ENCODE peak calls at places on chromosomes 6 and 20, in ten cellular contexts. One of them, this sample, is unnamed.

GRCh38 chr20:47971321-47971781 is 186.1 kb upstream of the SULF2 start:
- DNase-seq in mucosa of descending colon: no peak
- DNase-seq in mammary epithelial cell: no peak
- DNase-seq in fibroblast of the aortic adventitia: no peak
- DNase-seq in right atrium auricular region: no peak
- DNase-seq in cardiac muscle cell: no peak
- DNase-seq in astrocyte of the cerebellum: no peak
- DNase-seq in AG09309: no peak
- DNase-seq in upper lobe of right lung: no peak
- DNase-seq in CD8-positive, alpha-beta T cell: no peak
- DNase-seq in this sample: no peak

GRCh38 chr6:157868835-157869234 is 45.8 kb downstream of the SNX9 start:
- DNase-seq in mucosa of descending colon: no peak
- DNase-seq in mammary epithelial cell: no peak
- DNase-seq in fibroblast of the aortic adventitia: no peak
- DNase-seq in right atrium auricular region: no peak
- DNase-seq in cardiac muscle cell: no peak
- DNase-seq in astrocyte of the cerebellum: no peak
- DNase-seq in AG09309: no peak
- DNase-seq in upper lobe of right lung: no peak
- DNase-seq in CD8-positive, alpha-beta T cell: no peak
- DNase-seq in this sample: no peak

GRCh38 chr20:34938466-34939163 is 17.0 kb downstream of the GSS start:
- DNase-seq in mucosa of descending colon: peak; percentile 92
- DNase-seq in mammary epithelial cell: no peak
- DNase-seq in fibroblast of the aortic adventitia: no peak
- DNase-seq in right atrium auricular region: no peak
- DNase-seq in cardiac muscle cell: no peak
- DNase-seq in astrocyte of the cerebellum: no peak
- DNase-seq in AG09309: no peak
- DNase-seq in upper lobe of right lung: peak; percentile 82
- DNase-seq in CD8-positive, alpha-beta T cell: no peak
- DNase-seq in this sample: no peak

GRCh38 chr6:30820196-30820595 is 64.1 kb upstream of the DDR1 start:
- DNase-seq in mucosa of descending colon: peak; percentile 76
- DNase-seq in mammary epithelial cell: peak; percentile 86
- DNase-seq in fibroblast of the aortic adventitia: peak; percentile 92
- DNase-seq in right atrium auricular region: peak; percentile 86
- DNase-seq in cardiac muscle cell: peak; percentile 67
- DNase-seq in astrocyte of the cerebellum: no peak
- DNase-seq in AG09309: peak; percentile 75
- DNase-seq in upper lobe of right lung: no peak
- DNase-seq in CD8-positive, alpha-beta T cell: no peak
- DNase-seq in this sample: peak; percentile 82

GRCh38 chr20:52490715-52491430 is 299.3 kb upstream of the ZFP64 start:
- DNase-seq in mucosa of descending colon: no peak
- DNase-seq in mammary epithelial cell: peak; percentile 1
- DNase-seq in fibroblast of the aortic adventitia: peak; percentile 23
- DNase-seq in right atrium auricular region: no peak
- DNase-seq in cardiac muscle cell: peak; percentile 86
- DNase-seq in astrocyte of the cerebellum: peak; percentile 1
- DNase-seq in AG09309: peak; percentile 83
- DNase-seq in upper lobe of right lung: no peak
- DNase-seq in CD8-positive, alpha-beta T cell: no peak
- DNase-seq in this sample: no peak

GRCh38 chr6:82988904-82989303 is 76.7 kb downstream of the UBE3D start:
- DNase-seq in mucosa of descending colon: no peak
- DNase-seq in mammary epithelial cell: no peak
- DNase-seq in fibroblast of the aortic adventitia: peak; percentile 46
- DNase-seq in right atrium auricular region: no peak
- DNase-seq in cardiac muscle cell: peak; percentile 43
- DNase-seq in astrocyte of the cerebellum: no peak
- DNase-seq in AG09309: no peak
- DNase-seq in upper lobe of right lung: no peak
- DNase-seq in CD8-positive, alpha-beta T cell: no peak
- DNase-seq in this sample: no peak

GRCh38 chr6:162058281-162058875 is 669.2 kb downstream of the PRKN start:
- DNase-seq in mucosa of descending colon: peak; percentile 9
- DNase-seq in mammary epithelial cell: peak; percentile 93
- DNase-seq in fibroblast of the aortic adventitia: no peak
- DNase-seq in right atrium auricular region: no peak
- DNase-seq in cardiac muscle cell: no peak
- DNase-seq in astrocyte of the cerebellum: peak; percentile 12
- DNase-seq in AG09309: no peak
- DNase-seq in upper lobe of right lung: no peak
- DNase-seq in CD8-positive, alpha-beta T cell: no peak
- DNase-seq in this sample: no peak

GRCh38 chr6:41702089-41702745 is 33.2 kb downstream of the TFEB start:
- DNase-seq in mucosa of descending colon: no peak
- DNase-seq in mammary epithelial cell: no peak
- DNase-seq in fibroblast of the aortic adventitia: no peak
- DNase-seq in right atrium auricular region: no peak
- DNase-seq in cardiac muscle cell: no peak
- DNase-seq in astrocyte of the cerebellum: no peak
- DNase-seq in AG09309: no peak
- DNase-seq in upper lobe of right lung: no peak
- DNase-seq in CD8-positive, alpha-beta T cell: no peak
- DNase-seq in this sample: no peak

GRCh38 chr6:143097224-143097795 is 36.6 kb downstream of the AIG1 start:
- DNase-seq in mucosa of descending colon: no peak
- DNase-seq in mammary epithelial cell: peak; percentile 28
- DNase-seq in fibroblast of the aortic adventitia: no peak
- DNase-seq in right atrium auricular region: no peak
- DNase-seq in cardiac muscle cell: no peak
- DNase-seq in astrocyte of the cerebellum: no peak
- DNase-seq in AG09309: no peak
- DNase-seq in upper lobe of right lung: no peak
- DNase-seq in CD8-positive, alpha-beta T cell: no peak
- DNase-seq in this sample: no peak

GRCh38 chr20:37992802-37993538 is 40.3 kb downstream of the TTI1 start:
- DNase-seq in mucosa of descending colon: peak; percentile 63
- DNase-seq in mammary epithelial cell: peak; percentile 82
- DNase-seq in fibroblast of the aortic adventitia: peak; percentile 81
- DNase-seq in right atrium auricular region: no peak
- DNase-seq in cardiac muscle cell: peak; percentile 73
- DNase-seq in astrocyte of the cerebellum: peak; percentile 70
- DNase-seq in AG09309: peak; percentile 88
- DNase-seq in upper lobe of right lung: no peak
- DNase-seq in CD8-positive, alpha-beta T cell: no peak
- DNase-seq in this sample: no peak

GRCh38 chr6:168279403-168279935 is 40.1 kb downstream of the DACT2 start:
- DNase-seq in mucosa of descending colon: no peak
- DNase-seq in mammary epithelial cell: no peak
- DNase-seq in fibroblast of the aortic adventitia: no peak
- DNase-seq in right atrium auricular region: no peak
- DNase-seq in cardiac muscle cell: no peak
- DNase-seq in astrocyte of the cerebellum: no peak
- DNase-seq in AG09309: no peak
- DNase-seq in upper lobe of right lung: no peak
- DNase-seq in CD8-positive, alpha-beta T cell: no peak
- DNase-seq in this sample: no peak

GRCh38 chr6:168278904-168279303 is 40.7 kb downstream of the DACT2 start:
- DNase-seq in mucosa of descending colon: peak; percentile 59
- DNase-seq in mammary epithelial cell: no peak
- DNase-seq in fibroblast of the aortic adventitia: no peak
- DNase-seq in right atrium auricular region: no peak
- DNase-seq in cardiac muscle cell: no peak
- DNase-seq in astrocyte of the cerebellum: no peak
- DNase-seq in AG09309: no peak
- DNase-seq in upper lobe of right lung: no peak
- DNase-seq in CD8-positive, alpha-beta T cell: no peak
- DNase-seq in this sample: no peak

GRCh38 chr6:168280899-168281245 is 38.7 kb downstream of the DACT2 start:
- DNase-seq in mucosa of descending colon: no peak
- DNase-seq in mammary epithelial cell: no peak
- DNase-seq in fibroblast of the aortic adventitia: no peak
- DNase-seq in right atrium auricular region: no peak
- DNase-seq in cardiac muscle cell: no peak
- DNase-seq in astrocyte of the cerebellum: no peak
- DNase-seq in AG09309: no peak
- DNase-seq in upper lobe of right lung: no peak
- DNase-seq in CD8-positive, alpha-beta T cell: no peak
- DNase-seq in this sample: no peak

GRCh38 chr6:168281826-168282225 is 37.8 kb downstream of the DACT2 start:
- DNase-seq in mucosa of descending colon: no peak
- DNase-seq in mammary epithelial cell: no peak
- DNase-seq in fibroblast of the aortic adventitia: no peak
- DNase-seq in right atrium auricular region: no peak
- DNase-seq in cardiac muscle cell: no peak
- DNase-seq in astrocyte of the cerebellum: no peak
- DNase-seq in AG09309: no peak
- DNase-seq in upper lobe of right lung: no peak
- DNase-seq in CD8-positive, alpha-beta T cell: no peak
- DNase-seq in this sample: no peak

DNA sequence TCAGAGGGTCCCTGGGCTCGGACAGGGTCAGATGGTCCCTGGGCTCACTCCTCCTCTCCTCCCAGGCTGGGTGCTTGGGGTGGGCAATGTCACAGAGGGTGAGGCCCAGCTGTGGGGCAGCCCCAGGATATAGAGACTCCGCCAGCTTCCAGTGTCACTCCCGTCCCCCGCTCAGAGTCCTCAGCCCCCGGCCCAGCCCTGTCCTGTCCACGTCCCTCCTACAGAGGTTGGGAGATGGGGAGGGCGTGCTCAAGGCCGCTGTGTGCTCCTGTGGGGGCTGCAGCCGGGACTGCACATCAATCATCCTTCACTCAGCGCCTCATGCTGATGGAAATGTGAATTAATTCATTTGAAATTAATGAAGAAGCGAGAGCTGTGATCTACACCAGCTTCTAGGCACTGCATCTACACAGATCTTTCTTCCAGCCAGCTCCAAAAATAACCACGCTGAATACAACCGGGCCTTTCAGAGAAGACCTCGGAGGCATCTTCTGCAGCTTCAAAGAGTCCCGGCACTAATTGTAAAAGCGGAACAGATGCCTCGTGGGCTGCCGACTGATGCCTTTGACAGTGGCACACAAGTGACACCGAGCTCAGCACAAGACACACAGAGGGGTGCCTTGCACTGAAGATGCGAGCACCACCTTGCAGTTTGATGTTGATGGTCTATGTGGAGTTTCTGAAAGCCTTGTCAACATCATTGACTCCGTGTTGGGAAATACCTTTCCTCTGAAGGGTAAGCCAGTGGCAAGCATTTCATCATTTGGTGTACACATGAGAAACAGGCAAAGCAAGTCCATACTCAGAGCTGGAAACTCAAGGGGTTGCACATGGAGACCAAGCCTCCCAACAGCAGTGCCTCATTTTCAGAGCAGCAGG is 39.3 kb downstream of the DACT2 start:
- DNase-seq in mucosa of descending colon: no peak
- DNase-seq in mammary epithelial cell: no peak
- DNase-seq in fibroblast of the aortic adventitia: no peak
- DNase-seq in right atrium auricular region: no peak
- DNase-seq in cardiac muscle cell: no peak
- DNase-seq in astrocyte of the cerebellum: no peak
- DNase-seq in AG09309: no peak
- DNase-seq in upper lobe of right lung: no peak
- DNase-seq in CD8-positive, alpha-beta T cell: no peak
- DNase-seq in this sample: no peak
- TF ChIP-seq CTCF in mucosa of descending colon: no peak
- TF ChIP-seq CTCF in mammary epithelial cell: no peak
- TF ChIP-seq CTCF in fibroblast of the aortic adventitia: no peak
- TF ChIP-seq CTCF in right atrium auricular region: no peak
- TF ChIP-seq CTCF in cardiac muscle cell: no peak
- TF ChIP-seq CTCF in astrocyte of the cerebellum: no peak
- TF ChIP-seq CTCF in AG09309: no peak
- TF ChIP-seq CTCF in upper lobe of right lung: no peak
- TF ChIP-seq CTCF in CD8-positive, alpha-beta T cell: no peak
- TF ChIP-seq CTCF in this sample: no peak

GRCh38 chr20:32621914-32622584 is 36.9 kb upstream of the NOL4L start:
- DNase-seq in mucosa of descending colon: no peak
- DNase-seq in mammary epithelial cell: no peak
- DNase-seq in fibroblast of the aortic adventitia: no peak
- DNase-seq in right atrium auricular region: no peak
- DNase-seq in cardiac muscle cell: no peak
- DNase-seq in astrocyte of the cerebellum: no peak
- DNase-seq in AG09309: no peak
- DNase-seq in upper lobe of right lung: no peak
- DNase-seq in CD8-positive, alpha-beta T cell: no peak
- DNase-seq in this sample: no peak
- H3K4me3 ChIP-seq in mucosa of descending colon: no peak overlapping the region
- H3K4me3 ChIP-seq in mammary epithelial cell: no peak overlapping the region
- H3K4me3 ChIP-seq in fibroblast of the aortic adventitia: no peak overlapping the region
- H3K4me3 ChIP-seq in right atrium auricular region: no peak overlapping the region
- H3K4me3 ChIP-seq in cardiac muscle cell: no peak overlapping the region
- H3K4me3 ChIP-seq in astrocyte of the cerebellum: no peak overlapping the region
- H3K4me3 ChIP-seq in AG09309: no peak overlapping the region
- H3K4me3 ChIP-seq in upper lobe of right lung: no peak overlapping the region
- H3K4me3 ChIP-seq in CD8-positive, alpha-beta T cell: no peak overlapping the region
- H3K4me3 ChIP-seq in this sample: no peak overlapping the region

DNA sequence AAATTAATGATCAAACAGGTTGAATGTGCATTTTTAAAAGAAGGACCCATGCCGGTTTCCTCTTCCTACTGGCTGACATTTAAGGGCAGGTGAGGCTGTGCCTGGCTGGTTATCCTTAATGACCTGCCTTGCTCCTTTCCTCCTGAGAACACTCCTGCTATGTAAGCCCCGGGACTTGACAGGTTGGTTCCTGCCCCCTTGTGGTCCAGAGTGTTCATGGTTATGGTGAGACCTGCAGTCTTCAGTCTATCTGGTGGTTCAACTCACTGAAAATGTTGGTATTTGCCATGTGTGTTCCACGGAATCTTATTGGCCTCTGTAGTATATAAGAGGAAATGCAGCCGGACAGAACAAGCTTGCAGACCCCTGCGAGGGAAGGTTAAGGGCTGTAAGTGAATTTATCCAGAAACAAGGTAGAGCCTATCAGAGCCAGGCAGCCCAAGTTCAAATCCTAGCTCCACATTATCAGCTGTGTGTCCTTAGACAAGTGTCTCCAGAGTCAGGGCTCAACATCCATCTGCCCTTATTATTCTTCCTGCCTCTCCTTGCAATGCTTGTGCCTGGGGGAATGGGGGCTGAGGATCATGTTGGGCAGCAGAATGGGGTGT is 5.2 kb upstream of the BPIFA3 start:
- DNase-seq in mucosa of descending colon: peak; percentile 61
- DNase-seq in mammary epithelial cell: peak; percentile 44
- DNase-seq in fibroblast of the aortic adventitia: peak; percentile 18
- DNase-seq in right atrium auricular region: no peak
- DNase-seq in cardiac muscle cell: peak; percentile 58
- DNase-seq in astrocyte of the cerebellum: peak; percentile 6
- DNase-seq in AG09309: no peak
- DNase-seq in upper lobe of right lung: no peak
- DNase-seq in CD8-positive, alpha-beta T cell: no peak
- DNase-seq in this sample: no peak
- TF ChIP-seq CTCF in mucosa of descending colon: no peak
- TF ChIP-seq CTCF in mammary epithelial cell: peak; percentile 62
- TF ChIP-seq CTCF in fibroblast of the aortic adventitia: peak; percentile 37
- TF ChIP-seq CTCF in right atrium auricular region: no peak
- TF ChIP-seq CTCF in cardiac muscle cell: peak; percentile 58
- TF ChIP-seq CTCF in astrocyte of the cerebellum: peak; percentile 55
- TF ChIP-seq CTCF in AG09309: peak; percentile 42
- TF ChIP-seq CTCF in upper lobe of right lung: peak; percentile 44
- TF ChIP-seq CTCF in CD8-positive, alpha-beta T cell: no peak
- TF ChIP-seq CTCF in this sample: no peak

DNA sequence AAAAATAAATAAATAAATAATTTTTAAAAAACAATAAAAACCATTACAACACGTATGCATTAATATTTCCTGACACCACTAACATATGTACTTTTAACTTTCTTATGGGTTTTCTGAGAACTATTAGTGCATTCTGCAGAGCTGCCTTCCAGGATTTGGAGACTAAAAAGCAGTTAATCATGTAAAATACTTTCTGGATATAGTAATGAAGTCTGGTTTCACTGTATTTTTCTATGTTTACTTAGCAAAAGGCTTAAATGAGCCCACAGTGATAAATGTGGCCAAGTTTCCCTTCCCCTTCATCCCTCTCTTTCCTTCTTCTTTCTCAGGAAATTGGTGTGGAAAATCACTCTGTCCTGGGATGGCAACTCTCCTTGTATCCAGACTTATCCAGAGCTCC is 29.7 kb upstream of the ENPP1 start:
- DNase-seq in mucosa of descending colon: no peak
- DNase-seq in mammary epithelial cell: no peak
- DNase-seq in fibroblast of the aortic adventitia: no peak
- DNase-seq in right atrium auricular region: no peak
- DNase-seq in cardiac muscle cell: no peak
- DNase-seq in astrocyte of the cerebellum: no peak
- DNase-seq in AG09309: no peak
- DNase-seq in upper lobe of right lung: no peak
- DNase-seq in CD8-positive, alpha-beta T cell: no peak
- DNase-seq in this sample: no peak
- H3K4me3 ChIP-seq in mucosa of descending colon: no peak overlapping the region
- H3K4me3 ChIP-seq in mammary epithelial cell: no peak overlapping the region
- H3K4me3 ChIP-seq in fibroblast of the aortic adventitia: no peak overlapping the region
- H3K4me3 ChIP-seq in right atrium auricular region: no peak overlapping the region
- H3K4me3 ChIP-seq in cardiac muscle cell: no peak overlapping the region
- H3K4me3 ChIP-seq in astrocyte of the cerebellum: no peak overlapping the region
- H3K4me3 ChIP-seq in AG09309: no peak overlapping the region
- H3K4me3 ChIP-seq in upper lobe of right lung: no peak overlapping the region
- H3K4me3 ChIP-seq in CD8-positive, alpha-beta T cell: no peak overlapping the region
- H3K4me3 ChIP-seq in this sample: no peak overlapping the region

This sample was measured in coronary artery.